ENCODE peak calls at places on chromosomes 1 and 21, in five cellular contexts. One of them, this sample, is unnamed.
A peak's percentile ranks its signal among the peaks of the same experiment; 100 is the strongest.

GRCh38 chr1:212470059-212470458 is 37.3 kb downstream of the NENF start:
- DNase-seq in IMR-90: peak; percentile 99
- DNase-seq in A549: peak; percentile 56
- DNase-seq in heart left ventricle: peak; percentile 60
- DNase-seq in Peyer's patch: peak; percentile 76
- DNase-seq in this sample: peak; percentile 89

GRCh38 chr1:198134252-198134651 is 22.5 kb upstream of the NEK7 start:
- DNase-seq in IMR-90: no peak
- DNase-seq in A549: no peak
- DNase-seq in heart left ventricle: no peak
- DNase-seq in Peyer's patch: no peak
- DNase-seq in this sample: no peak

GRCh38 chr1:168465942-168466702 is 77.7 kb downstream of the XCL2 start:
- DNase-seq in IMR-90: peak; percentile 46
- DNase-seq in A549: no peak
- DNase-seq in heart left ventricle: peak; percentile 22
- DNase-seq in Peyer's patch: peak; percentile 75
- DNase-seq in this sample: peak; percentile 17

GRCh38 chr1:159835862-159836518 is 9.3 kb downstream of the SLAMF8 start:
- DNase-seq in IMR-90: no peak
- DNase-seq in A549: no peak
- DNase-seq in heart left ventricle: no peak
- DNase-seq in Peyer's patch: no peak
- DNase-seq in this sample: no peak

GRCh38 chr1:110829955-110830553 is 42.9 kb upstream of the CD53 start:
- DNase-seq in IMR-90: peak; percentile 17
- DNase-seq in A549: peak; percentile 3
- DNase-seq in heart left ventricle: no peak
- DNase-seq in Peyer's patch: peak; percentile 49
- DNase-seq in this sample: no peak

GRCh38 chr21:39852726-39853510 is 14.3 kb upstream of the PCP4 start:
- DNase-seq in IMR-90: no peak
- DNase-seq in A549: no peak
- DNase-seq in heart left ventricle: no peak
- DNase-seq in Peyer's patch: no peak
- DNase-seq in this sample: no peak

GRCh38 chr1:178048426-178048825 is 45.5 kb upstream of the RASAL2 start:
- DNase-seq in IMR-90: peak; percentile 16
- DNase-seq in A549: no peak
- DNase-seq in heart left ventricle: no peak
- DNase-seq in Peyer's patch: no peak
- DNase-seq in this sample: no peak

GRCh38 chr1:78434351-78434750 is 56.4 kb upstream of the PTGFR start:
- DNase-seq in IMR-90: no peak
- DNase-seq in A549: no peak
- DNase-seq in heart left ventricle: no peak
- DNase-seq in Peyer's patch: no peak
- DNase-seq in this sample: no peak

GRCh38 chr21:37742115-37742514 is 174.1 kb downstream of the KCNJ6 start:
- DNase-seq in IMR-90: no peak
- DNase-seq in A549: no peak
- DNase-seq in heart left ventricle: no peak
- DNase-seq in Peyer's patch: no peak
- DNase-seq in this sample: no peak

GRCh38 chr1:200129480-200129879 is 102.0 kb downstream of the NR5A2 start:
- DNase-seq in IMR-90: no peak
- DNase-seq in A549: no peak
- DNase-seq in heart left ventricle: no peak
- DNase-seq in Peyer's patch: no peak
- DNase-seq in this sample: no peak

GRCh38 chr1:45824607-45825006 is 21.2 kb downstream of the MAST2 start:
- DNase-seq in IMR-90: no peak
- DNase-seq in A549: no peak
- DNase-seq in heart left ventricle: no peak
- DNase-seq in Peyer's patch: no peak
- DNase-seq in this sample: no peak

GRCh38 chr1:163013826-163014600 is 55.1 kb upstream of the RGS4 start:
- DNase-seq in IMR-90: no peak
- DNase-seq in A549: no peak
- DNase-seq in heart left ventricle: no peak
- DNase-seq in Peyer's patch: no peak
- DNase-seq in this sample: no peak

GRCh38 chr1:4176841-4177240 is 276.8 kb upstream of the C1orf174 start:
- DNase-seq in IMR-90: no peak
- DNase-seq in A549: no peak
- DNase-seq in heart left ventricle: no peak
- DNase-seq in Peyer's patch: no peak
- DNase-seq in this sample: no peak

GRCh38 chr1:4177425-4178150 is 277.5 kb upstream of the C1orf174 start:
- DNase-seq in IMR-90: no peak
- DNase-seq in A549: no peak
- DNase-seq in heart left ventricle: no peak
- DNase-seq in Peyer's patch: no peak
- DNase-seq in this sample: no peak

GRCh38 chr1:4180066-4180735 is 280.1 kb upstream of the C1orf174 start:
- DNase-seq in IMR-90: no peak
- DNase-seq in A549: no peak
- DNase-seq in heart left ventricle: no peak
- DNase-seq in Peyer's patch: no peak
- DNase-seq in this sample: no peak

GRCh38 chr1:4175566-4176405 is 275.7 kb upstream of the C1orf174 start:
- DNase-seq in IMR-90: no peak
- DNase-seq in A549: no peak
- DNase-seq in heart left ventricle: no peak
- DNase-seq in Peyer's patch: no peak
- DNase-seq in this sample: peak; percentile 14

DNA sequence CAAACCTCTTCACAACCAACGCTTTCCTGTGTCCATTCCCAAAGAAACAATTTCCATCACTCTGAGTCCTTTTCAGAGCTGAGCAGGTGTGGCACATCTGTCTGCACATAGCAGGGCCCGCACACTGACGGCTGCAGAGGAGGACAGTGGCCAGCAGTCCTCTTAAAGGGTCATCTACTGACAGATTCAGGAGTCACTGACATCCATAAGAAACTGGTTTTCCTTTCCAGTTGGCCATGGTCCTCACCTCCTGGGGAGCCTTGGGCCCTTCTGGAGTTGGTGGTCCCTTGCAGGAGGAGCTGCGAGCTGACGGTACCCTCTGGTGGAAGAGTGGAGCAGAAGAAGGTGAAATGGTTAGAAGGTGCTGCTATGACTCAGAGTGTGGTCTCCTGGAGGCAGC is 278.4 kb upstream of the C1orf174 start:
- DNase-seq in IMR-90: no peak
- DNase-seq in A549: no peak
- DNase-seq in heart left ventricle: no peak
- DNase-seq in Peyer's patch: no peak
- DNase-seq in this sample: no peak
- TF ChIP-seq CTCF in IMR-90: no peak
- TF ChIP-seq CTCF in A549: no peak
- TF ChIP-seq CTCF in heart left ventricle: no peak
- TF ChIP-seq CTCF in Peyer's patch: no peak
- TF ChIP-seq CTCF in this sample: no peak

DNA sequence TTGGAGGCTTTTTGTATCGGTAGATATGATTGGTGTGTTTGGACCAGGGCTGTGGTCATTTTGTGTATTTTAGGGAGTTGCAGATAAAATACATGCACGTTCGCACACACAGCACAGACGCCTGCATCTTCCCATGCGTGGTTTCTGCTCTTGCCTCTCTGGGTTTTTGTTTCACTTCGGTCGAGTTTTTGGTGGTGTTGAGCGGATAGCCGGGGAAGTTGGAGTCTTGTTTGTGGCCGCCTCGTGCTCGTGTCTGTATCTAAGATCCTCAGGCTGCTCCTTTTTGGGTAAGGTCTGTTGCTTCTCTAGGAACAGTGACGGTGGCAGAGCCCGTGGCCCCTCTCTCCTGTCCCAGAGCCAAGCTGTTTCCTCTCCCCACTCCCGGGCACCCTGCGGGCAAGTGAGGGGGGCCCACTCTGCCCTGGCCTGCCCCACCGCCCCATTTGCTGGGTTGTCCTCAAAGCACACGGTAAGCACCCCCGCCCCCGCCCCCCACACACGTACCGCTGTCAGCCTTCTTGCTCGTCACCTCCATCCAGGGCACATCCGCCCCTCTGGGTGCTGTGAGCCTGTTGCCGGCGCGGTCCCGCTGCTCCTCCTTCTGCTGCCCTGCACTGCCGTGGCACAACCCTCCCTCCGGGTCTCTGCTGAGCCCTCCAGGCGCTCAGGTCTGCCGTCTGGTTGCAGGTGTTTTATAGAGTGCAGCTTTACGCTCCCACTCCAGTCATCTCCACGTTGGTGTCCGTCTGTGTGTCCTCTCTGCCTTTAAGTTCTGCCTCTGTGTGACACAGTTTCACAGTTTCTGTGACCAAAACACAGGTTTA is 51.9 kb downstream of the AGPAT3 start:
- DNase-seq in IMR-90: peak; percentile 21
- DNase-seq in A549: no peak
- DNase-seq in heart left ventricle: no peak
- DNase-seq in Peyer's patch: peak; percentile 66
- DNase-seq in this sample: no peak
- TF ChIP-seq POLR2A in IMR-90: no peak
- TF ChIP-seq POLR2A in A549: no peak
- TF ChIP-seq POLR2A in heart left ventricle: no peak
- TF ChIP-seq POLR2A in Peyer's patch: no peak
- TF ChIP-seq POLR2A in this sample: no peak

DNA sequence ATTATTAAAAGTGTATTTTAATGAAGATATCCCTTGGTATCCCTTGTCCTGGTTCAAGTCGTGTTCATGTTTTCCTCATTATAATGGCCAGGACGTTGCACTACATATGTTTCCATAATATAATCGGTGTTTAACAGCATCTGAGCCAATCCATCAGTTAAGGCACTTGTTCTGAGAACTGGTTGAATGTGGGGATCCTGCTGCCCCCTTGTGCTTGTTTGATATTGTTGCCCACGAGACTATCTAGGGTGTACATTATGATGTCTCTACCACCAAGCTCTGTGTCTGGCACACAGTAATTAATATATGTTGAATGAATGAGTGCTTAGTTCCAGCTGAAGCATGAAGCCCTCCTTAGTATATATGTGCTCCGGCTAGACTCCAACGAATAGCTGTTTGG is 193.0 kb downstream of the CACNA1E start:
- DNase-seq in IMR-90: peak; percentile 4
- DNase-seq in A549: peak; percentile 41
- DNase-seq in heart left ventricle: no peak
- DNase-seq in Peyer's patch: peak; percentile 54
- DNase-seq in this sample: peak; percentile 35
- H3K27ac ChIP-seq in IMR-90: no peak overlapping the region
- H3K27ac ChIP-seq in A549: no peak overlapping the region
- H3K27ac ChIP-seq in heart left ventricle: no peak overlapping the region
- H3K27ac ChIP-seq in Peyer's patch: no peak overlapping the region
- H3K27ac ChIP-seq in this sample: no peak overlapping the region

DNA sequence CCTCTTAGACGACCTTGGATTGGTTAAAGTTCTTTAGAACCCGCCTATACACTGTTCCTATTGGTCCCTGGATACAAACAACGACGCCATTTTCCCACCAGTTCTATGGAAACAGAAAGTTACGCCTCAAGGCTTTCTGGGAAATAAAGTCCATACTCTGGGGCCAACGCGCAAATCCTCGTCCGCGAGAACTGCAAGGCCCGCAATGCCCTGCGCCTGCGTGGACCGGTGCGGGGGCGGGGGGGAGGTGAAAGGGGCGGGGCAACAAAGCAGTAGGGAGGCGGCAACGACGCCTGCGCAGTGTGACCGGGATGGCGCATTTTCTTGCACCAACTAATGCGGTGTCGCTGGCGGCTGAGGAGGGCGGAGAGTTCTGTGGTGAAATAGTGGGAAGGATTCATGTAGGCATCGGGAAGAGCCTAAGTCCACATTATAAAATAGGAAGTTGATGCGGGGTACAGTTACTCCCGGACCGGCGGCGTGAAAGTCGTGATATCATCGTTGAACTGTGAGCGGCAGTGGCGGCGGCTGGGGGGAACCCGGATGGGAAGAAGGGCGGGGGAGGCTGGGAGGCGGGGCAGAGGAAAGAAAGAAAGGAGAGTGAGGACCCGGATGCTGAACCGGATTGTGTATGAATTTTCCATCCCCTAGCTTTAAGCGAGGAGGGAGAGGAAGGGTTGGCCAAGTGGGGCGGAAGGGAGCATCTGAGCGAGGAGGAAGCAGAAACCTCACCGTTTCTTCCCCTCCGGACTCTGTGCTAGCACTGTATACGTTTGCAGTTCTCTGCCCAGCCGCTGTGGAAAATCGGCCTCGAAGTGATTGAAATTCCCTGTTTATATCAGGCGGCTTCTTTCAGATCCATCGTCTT is at the start of gene GGPS1:
- DNase-seq in IMR-90: peak; percentile 100
- DNase-seq in A549: peak; percentile 94
- DNase-seq in heart left ventricle: peak; percentile 98
- DNase-seq in Peyer's patch: peak; percentile 99
- DNase-seq in this sample: peak; percentile 98
- TF ChIP-seq CTCF in IMR-90: peak; percentile 26
- TF ChIP-seq CTCF in A549: peak; percentile 12
- TF ChIP-seq CTCF in heart left ventricle: no peak
- TF ChIP-seq CTCF in Peyer's patch: no peak
- TF ChIP-seq CTCF in this sample: no peak

GRCh38 chr1:206497363-206497762 is 10.0 kb upstream of the RASSF5 start:
- DNase-seq in IMR-90: no peak
- DNase-seq in A549: no peak
- DNase-seq in heart left ventricle: no peak
- DNase-seq in Peyer's patch: no peak
- DNase-seq in this sample: no peak

GRCh38 chr1:206495493-206496046 is 11.8 kb upstream of the RASSF5 start:
- DNase-seq in IMR-90: no peak
- DNase-seq in A549: no peak
- DNase-seq in heart left ventricle: no peak
- DNase-seq in Peyer's patch: no peak
- DNase-seq in this sample: no peak

GRCh38 chr1:206497774-206498173 is 9.6 kb upstream of the RASSF5 start:
- DNase-seq in IMR-90: no peak
- DNase-seq in A549: no peak
- DNase-seq in heart left ventricle: no peak
- DNase-seq in Peyer's patch: no peak
- DNase-seq in this sample: no peak

GRCh38 chr1:206495011-206495461 is 12.3 kb upstream of the RASSF5 start:
- DNase-seq in IMR-90: no peak
- DNase-seq in A549: no peak
- DNase-seq in heart left ventricle: no peak
- DNase-seq in Peyer's patch: no peak
- DNase-seq in this sample: no peak

DNA sequence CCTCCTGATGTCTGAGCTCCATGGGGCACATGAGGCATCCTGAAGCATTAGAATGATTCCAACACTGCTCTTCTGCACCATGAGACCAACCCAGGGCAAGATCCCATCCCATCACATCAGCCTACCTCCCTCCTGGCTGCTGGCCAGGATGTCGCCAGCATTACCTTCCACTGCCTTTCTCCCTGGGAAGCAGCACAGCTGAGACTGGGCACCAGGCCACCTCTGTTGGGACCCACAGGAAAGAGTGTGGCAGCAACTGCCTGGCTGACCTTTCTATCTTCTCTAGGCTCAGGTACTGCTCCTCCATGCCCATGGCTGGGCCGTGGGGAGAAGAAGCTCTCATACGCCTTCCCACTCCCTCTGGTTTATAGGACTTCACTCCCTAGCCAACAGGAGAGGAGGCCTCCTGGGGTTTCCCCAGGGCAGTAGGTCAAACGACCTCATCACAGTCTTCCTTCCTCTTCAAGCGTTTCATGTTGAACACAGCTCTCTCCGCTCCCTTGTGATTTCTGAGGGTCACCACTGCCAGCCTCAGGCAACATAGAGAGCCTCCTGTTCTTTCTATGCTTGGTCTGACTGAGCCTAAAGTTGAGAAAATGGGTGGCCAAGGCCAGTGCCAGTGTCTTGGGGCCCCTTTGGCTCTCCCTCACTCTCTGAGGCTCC is 11.1 kb upstream of the RASSF5 start:
- DNase-seq in IMR-90: no peak
- DNase-seq in A549: no peak
- DNase-seq in heart left ventricle: no peak
- DNase-seq in Peyer's patch: no peak
- DNase-seq in this sample: no peak
- TF ChIP-seq POLR2A in IMR-90: no peak
- TF ChIP-seq POLR2A in A549: no peak
- TF ChIP-seq POLR2A in heart left ventricle: no peak
- TF ChIP-seq POLR2A in Peyer's patch: no peak
- TF ChIP-seq POLR2A in this sample: no peak

This sample was measured in testis.